ENCODE peak calls at places on chromosomes 7 and 10, in ten cellular contexts. J is IMR-90; A is neuronal stem cell; H is Daoy; L is GOT3; W is right lobe of liver; R is activated CD4-positive, alpha-beta T cell treated with anti-CD3 and anti-CD28 coated beads, Interleukin-2, amount 50 U/mL, for 1 hour; X is C1 segment of cervical spinal cord; K is brain microvascular endothelial cell; B is left ventricle myocardium inferior. I is an unnamed sample.

GRCh38 chr7:94970085-94970576 is 62.7 kb downstream of the PPP1R9A start:
- DNase-seq in J (no peak), A (no peak), H (no peak), L (no peak), W (no peak), R (no peak), X (no peak), K (no peak), B (no peak), I (no peak)

GRCh38 chr7:158348446-158348845 is 239.2 kb downstream of the PTPRN2 start:
- DNase-seq in J (no peak), A (no peak), H (no peak), L (no peak), W (no peak), R (no peak), X (no peak), K (no peak), B (no peak), I (no peak)

GRCh38 chr7:96992624-96993452 is 12.5 kb upstream of the DLX6 start:
- DNase-seq in J (no peak), A (peak; percentile 68), H (no peak), L (no peak), W (no peak), R (no peak), X (no peak), K (no peak), B (no peak), I (no peak)

GRCh38 chr7:92766461-92767003 is 69.8 kb downstream of the CDK6 start:
- DNase-seq in J (peak; percentile 57), A (no peak), H (no peak), L (no peak), W (no peak), R (no peak), X (no peak), K (peak; percentile 42), B (no peak), I (no peak)

GRCh38 chr7:94888542-94888941 is 18.9 kb upstream of the PPP1R9A start:
- DNase-seq in J (no peak), A (no peak), H (peak; percentile 9), L (no peak), W (no peak), R (no peak), X (no peak), K (no peak), B (no peak), I (no peak)

GRCh38 chr10:129970404-129971364 is 6.6 kb upstream of the EBF3 start:
- DNase-seq in J (no peak), A (peak; percentile 32), H (peak; percentile 50), L (no peak), W (no peak), R (no peak), X (no peak), K (no peak), B (no peak), I (no peak)

GRCh38 chr10:31549936-31550335 is 230.9 kb downstream of the ZEB1 start:
- DNase-seq in J (no peak), A (no peak), H (no peak), L (no peak), W (no peak), R (no peak), X (no peak), K (no peak), B (no peak), I (no peak)

GRCh38 chr10:33258951-33259350 is 75.5 kb downstream of the NRP1 start:
- DNase-seq in J (peak; percentile 73), A (peak; percentile 26), H (no peak), L (no peak), W (no peak), R (no peak), X (no peak), K (peak; percentile 60), B (no peak), I (no peak)

GRCh38 chr10:116088985-116089384 is 184.0 kb downstream of the GFRA1 start:
- DNase-seq in J (no peak), A (no peak), H (no peak), L (no peak), W (no peak), R (no peak), X (no peak), K (no peak), B (no peak), I (no peak)

GRCh38 chr7:651032-651728 is 75.3 kb upstream of the DNAAF5 start:
- DNase-seq in J (no peak), A (no peak), H (no peak), L (no peak), W (no peak), R (no peak), X (no peak), K (no peak), B (no peak), I (no peak)

GRCh38 chr7:90828601-90829000 is 232.5 kb downstream of the CDK14 start:
- DNase-seq in J (peak; percentile 32), A (no peak), H (no peak), L (no peak), W (no peak), R (no peak), X (no peak), K (no peak), B (no peak), I (no peak)

GRCh38 chr10:47183726-47184084 is 116.3 kb upstream of the GDF10 start:
- DNase-seq in J (no peak), A (no peak), H (no peak), L (no peak), W (no peak), R (no peak), X (no peak), K (peak; percentile 28), B (no peak), I (no peak)

GRCh38 chr7:50693475-50693874 is 89.2 kb downstream of the GRB10 start:
- DNase-seq in J (no peak), A (no peak), H (no peak), L (no peak), W (no peak), R (no peak), X (no peak), K (peak; percentile 19), B (no peak), I (no peak)

GRCh38 chr7:94883676-94884075 is 23.7 kb upstream of the PPP1R9A start:
- DNase-seq in J (no peak), A (no peak), H (no peak), L (no peak), W (no peak), R (no peak), X (no peak), K (no peak), B (no peak), I (no peak)

GRCh38 chr10:34298371-34298818 is 516.7 kb downstream of the PARD3 start:
- DNase-seq in J (no peak), A (no peak), H (no peak), L (no peak), W (no peak), R (no peak), X (no peak), K (no peak), B (no peak), I (no peak)

GRCh38 chr10:11270858-11271179 is 253.1 kb downstream of the CELF2 start:
- DNase-seq in J (no peak), A (no peak), H (no peak), L (no peak), W (peak; percentile 18), R (no peak), X (no peak), K (no peak), B (no peak), I (no peak)

GRCh38 chr7:149799397-149800168 is 26.2 kb upstream of the ZNF467 start:
- DNase-seq in J (no peak), A (peak; percentile 31), H (peak; percentile 54), L (no peak), W (no peak), R (peak; percentile 69), X (no peak), K (no peak), B (peak; percentile 25), I (no peak)

GRCh38 chr10:70758757-70759514 is 26.2 kb downstream of the TBATA start:
- DNase-seq in J (peak; percentile 66), A (peak; percentile 62), H (peak; percentile 55), L (peak; percentile 26), W (peak; percentile 66), R (peak; percentile 61), X (peak; percentile 61), K (peak; percentile 69), B (peak; percentile 53), I (peak; percentile 51)

GRCh38 chr10:47136866-47137265 is 163.1 kb upstream of the GDF10 start:
- DNase-seq in J (peak; percentile 49), A (no peak), H (no peak), L (no peak), W (no peak), R (no peak), X (no peak), K (no peak), B (no peak), I (no peak)

GRCh38 chr10:33291053-33291592 is 43.3 kb downstream of the NRP1 start:
- DNase-seq in J (peak; percentile 87), A (no peak), H (peak; percentile 58), L (no peak), W (no peak), R (no peak), X (no peak), K (peak; percentile 68), B (no peak), I (no peak)

GRCh38 chr10:117531371-117532002 is 11.1 kb upstream of the EMX2 start:
- DNase-seq in J (no peak), A (no peak), H (no peak), L (no peak), W (no peak), R (no peak), X (no peak), K (no peak), B (no peak), I (no peak)

GRCh38 chr10:48939790-48940325 is at the start of gene LRRC18:
- DNase-seq in J (no peak), A (no peak), H (no peak), L (no peak), W (no peak), R (no peak), X (no peak), K (no peak), B (no peak), I (no peak)

GRCh38 chr10:119691726-119692125 is 34.1 kb upstream of the INPP5F start:
- DNase-seq in J (no peak), A (no peak), H (no peak), L (no peak), W (no peak), R (no peak), X (no peak), K (no peak), B (no peak), I (no peak)